ENCODE peak calls at places on chromosome 14, in four cellular contexts. M is A549, E is tibial nerve, G is sigmoid colon. Z is an unnamed sample.

GRCh38 chr14:78598046-78598652 is 428.0 kb downstream of the NRXN3 start:
- DNase-seq in E (no peak), M (peak; percentile 68), G (peak; percentile 63), Z (peak; percentile 18)

GRCh38 chr14:59018978-59019377 is 169.5 kb upstream of the DAAM1 start:
- DNase-seq in G (no peak), E (no peak), M (no peak), Z (no peak)

GRCh38 chr14:58637391-58638230 is at the start of gene DACT1:
- DNase-seq in E (no peak), G (peak; percentile 84), M (peak; percentile 16), Z (peak; percentile 50)

GRCh38 chr14:104140213-104140462 is 1.8 kb downstream of the KIF26A start:
- DNase-seq in M (no peak), E (no peak), G (peak; percentile 37), Z (no peak)

GRCh38 chr14:43155258-43155657 is 1351.8 kb downstream of the FSCB start:
- DNase-seq in E (no peak), M (no peak), G (no peak), Z (no peak)

GRCh38 chr14:34018125-34018524 is 67.3 kb upstream of the EGLN3 start:
- DNase-seq in E (no peak), M (no peak), G (no peak), Z (no peak)

GRCh38 chr14:96592591-96593388 is 90.6 kb downstream of the PAPOLA start:
- DNase-seq in G (peak; percentile 59), E (no peak), M (peak; percentile 89), Z (peak; percentile 50)

GRCh38 chr14:36083317-36083716 is 93.2 kb downstream of the PTCSC3 start:
- DNase-seq in M (no peak), G (no peak), E (no peak), Z (no peak)

GRCh38 chr14:34593740-34594375 is 36.1 kb downstream of the SNX6 start:
- DNase-seq in G (no peak), M (no peak), E (peak; percentile 34), Z (no peak)

GRCh38 chr14:102375126-102375525 is 12.4 kb downstream of the TECPR2 start:
- DNase-seq in M (no peak), G (no peak), E (no peak), Z (no peak)

GRCh38 chr14:99527026-99527425 is 45.8 kb downstream of the CCNK start:
- DNase-seq in E (no peak), G (no peak), M (no peak), Z (no peak)

GRCh38 chr14:24162083-24162482 is 1.0 kb downstream of the IRF9 start:
- DNase-seq in E (no peak), M (no peak), G (no peak), Z (no peak)

GRCh38 chr14:75310295-75311059 is 31.8 kb downstream of the FOS start:
- DNase-seq in G (peak; percentile 92), M (peak; percentile 46), E (peak; percentile 70), Z (peak; percentile 74)

GRCh38 chr14:37340353-37340752 is 142.6 kb downstream of the MIPOL1 start:
- DNase-seq in G (no peak), E (no peak), M (no peak), Z (no peak)

GRCh38 chr14:61470261-61470953 is 149.0 kb downstream of the PRKCH start:
- DNase-seq in M (no peak), E (no peak), G (no peak), Z (no peak)

GRCh38 chr14:97491697-97492096 is 694.5 kb downstream of the VRK1 start:
- DNase-seq in M (no peak), G (no peak), E (no peak), Z (no peak)

GRCh38 chr14:34356267-34356660 is 105.8 kb downstream of the SPTSSA start:
- DNase-seq in G (no peak), M (no peak), E (no peak), Z (no peak)

GRCh38 chr14:92944976-92945375 is 22.0 kb downstream of the CHGA start:
- DNase-seq in M (no peak), E (no peak), G (no peak), Z (no peak)

GRCh38 chr14:101022916-101023435 is 119.5 kb upstream of the RTL1 start:
- DNase-seq in M (no peak), E (no peak), G (peak; percentile 43), Z (no peak)

GRCh38 chr14:22980672-22981089 is 1.7 kb downstream of the AJUBA start:
- DNase-seq in E (no peak), G (no peak), M (peak; percentile 54), Z (peak; percentile 59)

GRCh38 chr14:104609666-104610065 is 5.1 kb upstream of the TMEM179 start:
- DNase-seq in M (no peak), G (no peak), E (no peak), Z (no peak)

GRCh38 chr14:61523751-61524150 is 171.6 kb upstream of the HIF1A start:
- DNase-seq in M (no peak), E (no peak), G (no peak), Z (no peak)

GRCh38 chr14:101980700-101981099 is 16.3 kb downstream of the DYNC1H1 start:
- DNase-seq in M (peak; percentile 56), G (peak; percentile 94), E (no peak), Z (peak; percentile 49)

GRCh38 chr14:104477117-104477623 is 102.4 kb upstream of the C14orf180 start:
- DNase-seq in E (no peak), G (no peak), M (no peak), Z (no peak)

GRCh38 chr14:103890836-103891666 is 37.2 kb upstream of the TDRD9 start:
- DNase-seq in E (no peak), G (no peak), M (no peak), Z (no peak)

GRCh38 chr14:37697489-37698121 is 102.2 kb downstream of the TTC6 start:
- DNase-seq in M (no peak), G (no peak), E (no peak), Z (no peak)

GRCh38 chr14:61854898-61855297 is 92.7 kb downstream of the SNAPC1 start:
- DNase-seq in G (no peak), M (no peak), E (no peak), Z (no peak)

GRCh38 chr14:69351385-69351784 is 46.7 kb downstream of the ERH start:
- DNase-seq in E (no peak), M (no peak), G (no peak), Z (no peak)

DNA sequence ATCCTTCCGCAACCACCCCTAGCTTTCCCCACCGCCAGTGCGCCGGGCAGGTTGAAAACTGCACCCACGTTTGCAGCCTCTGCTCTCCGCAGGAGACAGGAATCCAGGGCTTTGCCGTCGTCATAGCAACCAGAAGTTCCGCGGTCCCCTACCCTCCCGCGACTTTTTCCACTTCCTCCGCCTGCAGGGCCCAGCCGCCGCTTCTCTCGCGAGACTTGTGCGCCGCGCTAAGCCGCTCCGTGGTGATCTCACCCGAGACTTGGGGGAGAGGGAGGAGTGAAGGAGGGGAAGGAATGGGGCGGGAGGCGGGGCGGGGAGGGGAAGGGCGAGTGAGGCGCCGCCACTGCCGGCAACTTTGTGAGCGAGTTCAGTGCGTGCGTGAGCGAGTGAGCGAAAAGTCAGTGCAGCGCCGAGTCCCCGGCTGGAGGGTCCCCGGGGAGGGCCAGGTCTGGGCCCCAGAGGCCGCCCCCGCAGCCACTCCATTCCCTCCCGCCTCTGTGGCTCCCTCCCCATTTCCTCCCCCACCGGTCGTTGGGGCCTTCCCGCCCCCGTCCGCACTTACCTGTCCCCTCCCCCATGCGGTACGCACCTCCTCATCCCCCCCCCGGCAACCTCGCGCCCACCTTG is 413.0 kb downstream of the PCNX1 start:
- DNase-seq in E (peak; percentile 93), M (peak; percentile 93), G (peak; percentile 99), Z (peak; percentile 98)
- TF ChIP-seq EP300 in E (peak; percentile 97), M (no peak), G (no peak), Z (no peak)

GRCh38 chr14:21524575-21525518 is 1.3 kb downstream of the SALL2 start:
- DNase-seq in G (no peak), E (no peak), M (no peak), Z (no peak)

GRCh38 chr14:21526672-21527319 is 650 bp upstream of the SALL2 start:
- DNase-seq in M (no peak), G (no peak), E (no peak), Z (no peak)

GRCh38 chr14:21525571-21525970 is 575 bp downstream of the SALL2 start:
- DNase-seq in E (no peak), G (no peak), M (no peak), Z (no peak)

GRCh38 chr14:21527320-21527679 is 1.2 kb upstream of the SALL2 start:
- DNase-seq in G (no peak), M (no peak), E (no peak), Z (no peak)

DNA sequence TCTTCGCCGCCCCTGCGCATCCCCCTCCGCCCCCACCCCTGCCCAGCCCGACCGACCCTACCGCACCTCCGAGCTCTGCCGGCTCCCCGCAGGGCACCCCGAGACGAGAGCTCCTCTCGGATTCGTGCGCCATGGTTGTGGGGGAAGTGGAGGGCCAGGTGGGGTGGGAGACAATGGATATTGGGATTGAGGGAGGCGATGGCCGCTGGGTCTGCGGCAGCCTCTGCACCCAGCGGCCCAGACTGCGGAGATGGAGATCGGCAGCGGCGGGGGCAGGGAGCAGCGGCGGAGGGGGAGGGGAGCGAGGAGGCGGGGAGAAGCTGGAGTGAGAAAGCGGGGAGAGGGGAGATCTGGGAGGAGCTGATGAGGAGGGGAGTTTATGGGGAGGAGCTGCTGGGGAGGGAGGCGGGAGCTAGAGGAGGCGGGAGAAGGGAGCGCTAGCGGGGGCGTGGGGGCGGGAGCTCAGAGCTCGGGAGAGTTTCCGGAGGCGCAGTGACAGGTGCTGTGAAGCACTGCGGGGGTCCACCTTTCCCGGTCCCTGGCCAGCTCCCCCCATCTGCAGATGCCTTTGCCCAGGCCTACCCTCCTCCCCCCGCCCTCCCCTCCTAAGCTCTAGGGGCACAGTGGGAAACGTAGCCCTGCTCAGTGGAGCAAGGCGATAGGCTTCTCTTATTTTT is at the start of gene SALL2:
- DNase-seq in M (peak; percentile 11), G (peak; percentile 94), E (peak; percentile 33), Z (peak; percentile 71)
- TF ChIP-seq EP300 in M (no peak), G (no peak), E (no peak), Z (no peak)

GRCh38 chr14:81474156-81474492 is 59.5 kb downstream of the SEL1L start:
- DNase-seq in G (no peak), M (no peak), E (no peak), Z (no peak)
- TF ChIP-seq EP300 in G (no peak), M (no peak), E (no peak), Z (no peak)

GRCh38 chr14:95157195-95157986 is at the start of gene DICER1:
- DNase-seq in E (peak; percentile 96), G (peak; percentile 98), M (peak; percentile 94), Z (peak; percentile 98)
- TF ChIP-seq EP300 in E (peak; percentile 87), G (no peak), M (no peak), Z (no peak)

GRCh38 chr14:90253826-90254225 is 2.5 kb upstream of the PSMC1 start:
- DNase-seq in E (no peak), G (no peak), M (no peak), Z (no peak)

DNA sequence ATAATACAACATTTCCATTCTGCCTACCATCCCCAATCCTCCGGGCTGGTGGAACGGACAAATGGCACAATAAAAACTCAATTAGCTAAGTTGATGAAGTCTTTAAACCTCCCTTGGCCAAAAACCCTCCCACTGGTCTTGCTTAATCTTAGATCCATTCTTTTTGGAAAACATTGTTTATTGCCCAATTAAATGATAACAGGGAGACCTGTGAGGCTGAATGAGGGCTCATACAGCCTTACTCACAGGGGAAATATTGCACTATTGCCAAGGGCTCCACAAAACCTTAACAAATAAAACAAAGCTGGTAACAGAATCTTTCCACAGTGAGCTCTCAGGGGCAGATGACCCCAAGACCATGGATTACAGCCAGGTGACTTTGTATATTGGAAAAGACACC is 7.8 kb upstream of the PSMC1 start:
- DNase-seq in E (no peak), M (no peak), G (no peak), Z (no peak)
- TF ChIP-seq EP300 in E (no peak), M (no peak), G (no peak), Z (no peak)